ENCODE peak calls at places on chromosomes 16 and 17, in eight cellular contexts. K is suprapubic skin, U is breast epithelium, I is stomach, R is GM12878, V is H1, X is Panc1, T is GM23338. D is an unnamed sample.

GRCh38 chr16:84532855-84533486 is 28.5 kb upstream of the MEAK7 start:
- DNase-seq in K (no peak), U (no peak), I (no peak), R (no peak), V (no peak), X (no peak), T (no peak), D (no peak)

GRCh38 chr17:57585341-57586098 is 159.6 kb downstream of the CCDC182 start:
- DNase-seq in K (no peak), U (no peak), I (no peak), R (no peak), V (no peak), X (no peak), T (no peak), D (no peak)

GRCh38 chr17:80501739-80502577 is 25.6 kb upstream of the NPTX1 start:
- DNase-seq in K (no peak), U (no peak), I (no peak), R (no peak), V (no peak), X (no peak), T (no peak), D (no peak)

GRCh38 chr17:71427801-71428200 is 693.0 kb upstream of the SOX9 start:
- DNase-seq in K (no peak), U (no peak), I (no peak), R (no peak), V (no peak), X (no peak), T (no peak), D (no peak)

GRCh38 chr16:51376080-51376479 is 225.0 kb upstream of the SALL1 start:
- DNase-seq in K (no peak), U (no peak), I (no peak), R (no peak), V (no peak), X (no peak), T (no peak), D (no peak)

GRCh38 chr16:9836118-9836736 is 346.0 kb downstream of the GRIN2A start:
- DNase-seq in K (no peak), U (no peak), I (no peak), R (no peak), V (no peak), X (no peak), T (peak; percentile 72), D (no peak)

GRCh38 chr16:3019594-3020246 is 448 bp upstream of the TNFRSF12A start:
- DNase-seq in K (no peak), U (no peak), I (no peak), R (no peak), V (no peak), X (no peak), T (no peak), D (no peak)

GRCh38 chr17:82213251-82214011 is 789 bp upstream of the CCDC57 start:
- DNase-seq in K (no peak), U (no peak), I (no peak), R (no peak), V (peak; percentile 73), X (no peak), T (peak; percentile 66), D (no peak)

GRCh38 chr16:84532299-84532724 is 27.9 kb upstream of the MEAK7 start:
- DNase-seq in K (no peak), U (peak; percentile 60), I (no peak), R (no peak), V (no peak), X (peak; percentile 55), T (peak; percentile 90), D (peak; percentile 95)

GRCh38 chr17:1961187-1961586 is 63.9 kb downstream of the RTN4RL1 start:
- DNase-seq in K (no peak), U (no peak), I (no peak), R (no peak), V (no peak), X (no peak), T (peak; percentile 80), D (no peak)

GRCh38 chr17:40023590-40024292 is 8.5 kb downstream of the CSF3 start:
- DNase-seq in K (no peak), U (no peak), I (peak; percentile 81), R (no peak), V (no peak), X (no peak), T (no peak), D (no peak)

GRCh38 chr17:51029568-51030463 is 90.9 kb downstream of the SPAG9 start:
- DNase-seq in K (no peak), U (no peak), I (no peak), R (no peak), V (no peak), X (no peak), T (no peak), D (no peak)

GRCh38 chr17:75472119-75472518 is 15.7 kb downstream of the TMEM94 start:
- DNase-seq in K (no peak), U (no peak), I (no peak), R (no peak), V (no peak), X (no peak), T (no peak), D (no peak)

GRCh38 chr17:50206604-50207293 is 5.3 kb upstream of the COL1A1 start:
- DNase-seq in K (no peak), U (no peak), I (no peak), R (no peak), V (peak; percentile 83), X (no peak), T (peak; percentile 83), D (no peak)

GRCh38 chr17:66971249-66971648 is 6.7 kb downstream of the CACNG4 start:
- DNase-seq in K (no peak), U (no peak), I (no peak), R (no peak), V (no peak), X (no peak), T (no peak), D (no peak)

GRCh38 chr17:68011199-68011665 is 15.0 kb upstream of the C17orf58 start:
- DNase-seq in K (no peak), U (peak; percentile 64), I (peak; percentile 63), R (no peak), V (peak; percentile 92), X (no peak), T (peak; percentile 87), D (no peak)

GRCh38 chr17:67717192-67717623 is 528 bp upstream of the NOL11 start:
- DNase-seq in K (no peak), U (no peak), I (no peak), R (no peak), V (no peak), X (no peak), T (peak; percentile 7), D (no peak)

DNA sequence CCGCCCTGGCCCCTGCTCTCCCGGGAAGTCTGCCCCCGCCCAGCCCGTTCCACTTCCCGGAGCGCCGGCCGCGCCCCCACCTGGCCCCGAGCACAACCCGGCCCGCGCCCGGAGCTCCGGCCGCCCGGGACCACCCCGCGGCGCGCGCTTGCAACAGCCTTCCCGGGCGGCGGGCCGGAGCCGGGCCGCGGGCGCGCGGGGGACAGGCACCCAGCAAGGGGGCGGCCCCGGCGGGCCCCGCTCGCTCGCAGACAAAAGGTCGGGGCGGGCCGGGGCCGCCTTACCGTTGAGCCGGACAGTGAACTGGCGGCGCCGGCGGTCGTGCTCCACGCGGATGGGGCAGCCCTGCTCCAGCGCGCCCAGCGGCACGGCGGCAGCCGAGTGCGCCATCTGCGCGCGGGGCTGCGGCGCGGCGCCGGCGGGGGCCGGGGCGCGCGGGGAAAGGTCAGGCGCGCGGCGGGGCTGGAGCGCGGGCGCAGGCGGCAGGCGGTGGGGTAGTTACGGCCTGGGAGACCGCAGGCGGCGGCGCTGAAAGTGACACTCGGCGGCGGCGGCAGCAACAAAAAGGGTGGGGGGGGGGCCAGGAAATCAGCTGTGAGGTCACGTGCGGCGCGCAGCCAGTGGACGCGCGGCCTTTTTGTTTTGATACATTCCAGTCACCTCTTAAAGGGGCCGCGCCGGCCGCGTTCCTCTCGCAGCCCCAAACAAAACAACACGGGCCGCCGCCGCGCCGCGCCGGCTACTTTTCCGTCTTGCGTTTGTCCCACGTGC is at the start of gene NATD1:
- DNase-seq in K (peak; percentile 94), U (peak; percentile 83), I (peak; percentile 91), R (no peak), V (peak; percentile 73), X (no peak), T (peak; percentile 97), D (no peak)
- TF ChIP-seq POLR2AphosphoS5 in K (no peak), U (no peak), I (peak; percentile 32), R (no peak), V (no peak), X (no peak), T (no peak), D (peak; percentile 69)

GRCh38 chr16:68356249-68356918 is 45.6 kb downstream of the PRMT7 start:
- DNase-seq in K (no peak), U (no peak), I (no peak), R (peak; percentile 69), V (no peak), X (no peak), T (no peak), D (no peak)
- H3K4me1 ChIP-seq in K (peaks cover 15% of the 10 kb centered on the region), U (no peaks in the 10 kb centered on the region), I (peaks cover 12% of the 10 kb centered on the region), R (peaks cover 23% of the 10 kb centered on the region), V (no peaks in the 10 kb centered on the region), X (no peaks in the 10 kb centered on the region), T (no peaks in the 10 kb centered on the region), D (peaks cover 6% of the 10 kb centered on the region)

DNA sequence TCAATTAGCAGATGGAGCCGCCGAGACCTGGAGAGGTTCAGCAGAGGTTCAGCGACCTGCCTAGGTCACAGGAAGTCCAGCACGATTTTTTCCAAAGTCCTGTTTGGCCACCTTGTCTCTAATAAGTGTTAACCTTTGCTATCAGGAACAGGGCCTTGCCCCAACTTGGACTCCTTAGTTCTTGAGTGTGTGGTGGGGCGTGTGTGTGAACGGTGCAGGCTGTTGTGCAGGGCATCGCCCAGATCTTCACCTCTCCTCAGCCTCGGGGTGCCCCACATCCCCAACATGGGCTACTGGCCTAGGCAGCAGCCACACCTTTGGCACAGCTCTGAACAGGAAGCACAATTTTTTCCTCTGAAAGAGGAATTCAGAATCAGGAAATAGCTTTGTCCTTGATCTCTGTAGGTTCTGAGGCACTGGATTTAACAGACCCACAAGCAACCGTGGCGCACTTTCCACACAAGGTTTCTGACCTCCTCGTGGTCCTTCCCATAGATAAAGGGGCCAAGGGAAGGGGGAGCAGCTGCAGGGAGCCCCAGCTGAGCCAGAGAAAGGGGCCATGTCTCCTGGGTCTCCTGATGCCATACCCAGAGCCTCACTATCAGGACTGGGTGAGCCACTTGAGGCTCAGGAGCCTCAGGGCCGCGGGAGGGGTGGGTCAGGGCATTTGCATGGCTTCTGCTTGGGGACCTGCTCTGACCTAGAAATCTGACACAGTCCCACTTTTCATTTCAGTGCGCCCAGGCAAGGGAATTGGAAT is 10.4 kb downstream of the MPRIP start:
- DNase-seq in K (peak; percentile 47), U (no peak), I (peak; percentile 54), R (no peak), V (no peak), X (no peak), T (no peak), D (no peak)
- TF ChIP-seq POLR2AphosphoS5 in K (no peak), U (no peak), I (peak; percentile 57), R (no peak), V (no peak), X (no peak), T (no peak), D (no peak)

DNA sequence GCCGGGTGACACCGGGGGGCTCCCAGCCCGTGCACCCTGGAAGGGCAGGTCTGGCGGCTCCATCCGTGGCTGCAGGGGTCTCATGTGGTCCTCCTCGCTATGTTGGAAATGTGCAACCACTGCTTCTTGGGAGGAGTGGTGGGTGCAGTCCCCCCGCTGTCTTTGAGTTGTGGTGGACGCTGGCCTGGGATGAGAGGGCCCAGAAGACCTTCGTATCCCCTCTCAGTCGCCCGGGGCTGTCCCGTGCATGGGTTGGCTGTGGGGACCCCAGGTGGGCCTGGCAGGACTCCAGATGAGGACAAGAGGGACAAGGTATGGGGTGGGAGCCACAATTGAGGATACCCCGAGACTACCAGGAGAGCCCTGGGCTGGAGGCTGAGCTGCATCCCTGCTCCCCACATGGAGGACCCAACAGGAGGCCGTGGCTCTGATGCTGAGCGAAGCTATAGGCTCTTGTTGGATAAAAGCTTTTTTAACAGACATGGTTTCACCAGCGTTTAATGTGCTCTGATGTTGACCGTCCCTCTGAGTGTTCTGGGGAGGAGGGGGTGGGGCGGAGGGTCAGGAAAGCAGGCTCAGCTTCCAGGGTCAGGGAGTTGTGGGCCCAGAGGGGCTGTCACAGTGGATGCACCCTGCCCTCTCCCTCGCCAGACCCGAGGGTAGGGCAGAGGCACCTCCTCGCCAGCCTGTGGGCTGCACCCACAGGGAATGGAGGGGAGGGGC is 5.5 kb downstream of the SPATA2L start:
- DNase-seq in K (peak; percentile 70), U (no peak), I (no peak), R (no peak), V (no peak), X (no peak), T (no peak), D (no peak)
- H3K4me1 ChIP-seq in K (peaks cover 17% of the 10 kb centered on the region), U (no peaks in the 10 kb centered on the region), I (peaks cover 30% of the 10 kb centered on the region), R (peaks cover 19% of the 10 kb centered on the region), V (peaks cover 9% of the 10 kb centered on the region), X (peaks cover 4% of the 10 kb centered on the region), T (peaks cover 7% of the 10 kb centered on the region), D (peaks cover 17% of the 10 kb centered on the region)

D was measured in vagina.